ENCODE peak calls at places on chromosomes 12 and 14, in eight cellular contexts. M, B, V, S, C, G, Y and W are unnamed samples.
A peak's percentile ranks its signal among the peaks of the same experiment; 100 is the strongest.

GRCh38 chr14:101861464-101861863 is 100.0 kb downstream of the PPP2R5C start:
- DNase-seq in M (no peak), B (no peak), V (no peak), S (no peak), C (no peak), G (no peak), Y (no peak), W (no peak)

GRCh38 chr12:8829128-8829524 is 6.7 kb downstream of the A2ML1 start:
- DNase-seq in M (no peak), B (no peak), V (no peak), S (no peak), C (no peak), G (no peak), Y (no peak), W (no peak)

GRCh38 chr12:57524814-57525614 is 2.4 kb downstream of the MBD6 start:
- DNase-seq in M (no peak), B (no peak), V (no peak), S (no peak), C (no peak), G (no peak), Y (no peak), W (no peak)

GRCh38 chr12:53759261-53759660 is 7.5 kb upstream of the CISTR start:
- DNase-seq in M (no peak), B (no peak), V (no peak), S (no peak), C (no peak), G (no peak), Y (no peak), W (no peak)

GRCh38 chr14:24938593-24938992 is 111.4 kb downstream of the STXBP6 start:
- DNase-seq in M (peak; percentile 16), B (no peak), V (no peak), S (peak; percentile 18), C (no peak), G (no peak), Y (no peak), W (no peak)

GRCh38 chr12:26197832-26198231 is 2.5 kb downstream of the SSPN start:
- DNase-seq in M (no peak), B (no peak), V (no peak), S (no peak), C (no peak), G (no peak), Y (peak; percentile 58), W (no peak)

GRCh38 chr14:91511014-91511466 is 930 bp upstream of the PPP4R3A start:
- DNase-seq in M (peak; percentile 43), B (no peak), V (no peak), S (peak; percentile 49), C (no peak), G (no peak), Y (peak; percentile 23), W (no peak)

GRCh38 chr12:69687390-69687789 is 11.7 kb downstream of the BEST3 start:
- DNase-seq in M (no peak), B (no peak), V (peak; percentile 34), S (no peak), C (no peak), G (no peak), Y (no peak), W (no peak)

GRCh38 chr12:61757831-61758505 is 502.2 kb upstream of the USP15 start:
- DNase-seq in M (no peak), B (no peak), V (peak; percentile 68), S (no peak), C (no peak), G (no peak), Y (no peak), W (no peak)

GRCh38 chr14:51789631-51790030 is 70.8 kb upstream of the GNG2 start:
- DNase-seq in M (no peak), B (no peak), V (peak; percentile 7), S (no peak), C (no peak), G (no peak), Y (no peak), W (no peak)

GRCh38 chr14:50560929-50561280 is 960 bp downstream of the ATL1 start:
- DNase-seq in M (peak; percentile 55), B (no peak), V (peak; percentile 89), S (peak; percentile 79), C (peak; percentile 55), G (no peak), Y (peak; percentile 73), W (peak; percentile 37)

GRCh38 chr14:60565211-60565610 is 56.3 kb downstream of the SIX6 start:
- DNase-seq in M (no peak), B (no peak), V (peak; percentile 88), S (no peak), C (no peak), G (no peak), Y (no peak), W (no peak)

GRCh38 chr12:127108360-127109215 is 1158.4 kb upstream of the TMEM132C start:
- DNase-seq in M (peak; percentile 59), B (peak; percentile 13), V (peak; percentile 86), S (peak; percentile 74), C (peak; percentile 62), G (no peak), Y (no peak), W (no peak)

GRCh38 chr12:59115526-59115925 is 195.2 kb upstream of the LRIG3 start:
- DNase-seq in M (no peak), B (no peak), V (peak; percentile 86), S (no peak), C (no peak), G (no peak), Y (no peak), W (no peak)

GRCh38 chr14:105470812-105471771 is 3.5 kb upstream of the CRIP2 start:
- DNase-seq in M (peak; percentile 72), B (no peak), V (no peak), S (peak; percentile 73), C (no peak), G (no peak), Y (peak; percentile 56), W (no peak)

GRCh38 chr12:93297032-93297431 is 80.7 kb upstream of the NUDT4 start:
- DNase-seq in M (no peak), B (no peak), V (no peak), S (no peak), C (no peak), G (no peak), Y (no peak), W (no peak)

GRCh38 chr12:29879606-29880308 is 96.0 kb upstream of the TMTC1 start:
- DNase-seq in M (peak; percentile 41), B (no peak), V (no peak), S (no peak), C (no peak), G (no peak), Y (no peak), W (no peak)

GRCh38 chr14:31204593-31205534 is 2.7 kb downstream of the HECTD1 start:
- DNase-seq in M (no peak), B (no peak), V (peak; percentile 44), S (no peak), C (no peak), G (no peak), Y (no peak), W (no peak)